ENCODE peak calls at places on chromosomes 5 and 9, in six cellular contexts. Z, U, L, P, C and H are unnamed samples.

GRCh38 chr9:132169672-132170392 is 8.0 kb downstream of the NTNG2 start:
- DNase-seq in Z (peak; percentile 48), U (peak; percentile 55), L (peak; percentile 41), P (peak; percentile 51), C (no peak), H (no peak)

GRCh38 chr5:138646671-138647070 is 71.5 kb upstream of the HSPA9 start:
- DNase-seq in Z (no peak), U (no peak), L (no peak), P (no peak), C (no peak), H (no peak)

GRCh38 chr5:10521466-10522223 is 42.2 kb upstream of the ANKRD33B start:
- DNase-seq in Z (no peak), U (no peak), L (no peak), P (no peak), C (no peak), H (peak; percentile 47)

GRCh38 chr9:9919174-9919573 is 693.6 kb downstream of the PTPRD start:
- DNase-seq in Z (no peak), U (no peak), L (no peak), P (no peak), C (no peak), H (no peak)

GRCh38 chr9:6646028-6646636 is 603 bp upstream of the GLDC start:
- DNase-seq in Z (no peak), U (no peak), L (peak; percentile 7), P (no peak), C (no peak), H (no peak)

GRCh38 chr5:68155940-68156339 is 59.6 kb upstream of the PIK3R1 start:
- DNase-seq in Z (no peak), U (no peak), L (no peak), P (no peak), C (no peak), H (no peak)

GRCh38 chr5:80141681-80142080 is 106.5 kb downstream of the THBS4 start:
- DNase-seq in Z (no peak), U (no peak), L (no peak), P (no peak), C (no peak), H (no peak)

GRCh38 chr5:6759401-6759800 is 46.2 kb downstream of the TENT4A start:
- DNase-seq in Z (no peak), U (no peak), L (no peak), P (no peak), C (no peak), H (no peak)

GRCh38 chr9:126504086-126504976 is 109.4 kb upstream of the LMX1B start:
- DNase-seq in Z (no peak), U (no peak), L (no peak), P (no peak), C (no peak), H (peak; percentile 13)

GRCh38 chr9:94100152-94100879 is 16.1 kb downstream of the PTPDC1 start:
- DNase-seq in Z (no peak), U (no peak), L (no peak), P (no peak), C (no peak), H (no peak)

GRCh38 chr9:108549184-108549583 is 306.6 kb downstream of the ACTL7B start:
- DNase-seq in Z (no peak), U (no peak), L (no peak), P (peak; percentile 23), C (no peak), H (no peak)

GRCh38 chr5:176447538-176447981 is 625 bp upstream of the FAF2 start:
- DNase-seq in Z (no peak), U (no peak), L (no peak), P (no peak), C (peak; percentile 17), H (no peak)

GRCh38 chr9:36798350-36799065 is 225.8 kb downstream of the MELK start:
- DNase-seq in Z (no peak), U (no peak), L (no peak), P (no peak), C (no peak), H (no peak)

GRCh38 chr9:133979124-133979920 is 12.8 kb downstream of the VAV2 start:
- DNase-seq in Z (no peak), U (no peak), L (no peak), P (peak; percentile 37), C (no peak), H (peak; percentile 41)

GRCh38 chr5:6714221-6715041 is 1.2 kb downstream of the TENT4A start:
- DNase-seq in Z (no peak), U (peak; percentile 29), L (peak; percentile 39), P (no peak), C (no peak), H (no peak)

GRCh38 chr9:114798793-114799427 is 6.9 kb downstream of the TNFSF15 start:
- DNase-seq in Z (no peak), U (no peak), L (no peak), P (no peak), C (no peak), H (no peak)

GRCh38 chr5:173010021-173010420 is 26.4 kb downstream of the ATP6V0E1 start:
- DNase-seq in Z (no peak), U (no peak), L (no peak), P (peak; percentile 62), C (no peak), H (no peak)

GRCh38 chr9:17294822-17295624 is 160.2 kb downstream of the CNTLN start:
- DNase-seq in Z (no peak), U (no peak), L (no peak), P (no peak), C (no peak), H (no peak)

GRCh38 chr5:172877496-172878260 is 43.6 kb downstream of the ERGIC1 start:
- DNase-seq in Z (no peak), U (no peak), L (no peak), P (no peak), C (no peak), H (no peak)

GRCh38 chr9:14441976-14442651 is 128.2 kb upstream of the NFIB start:
- DNase-seq in Z (no peak), U (no peak), L (no peak), P (peak; percentile 5), C (no peak), H (no peak)

GRCh38 chr5:54445691-54446090 is 9.8 kb upstream of the HSPB3 start:
- DNase-seq in Z (no peak), U (no peak), L (no peak), P (no peak), C (no peak), H (no peak)

DNA sequence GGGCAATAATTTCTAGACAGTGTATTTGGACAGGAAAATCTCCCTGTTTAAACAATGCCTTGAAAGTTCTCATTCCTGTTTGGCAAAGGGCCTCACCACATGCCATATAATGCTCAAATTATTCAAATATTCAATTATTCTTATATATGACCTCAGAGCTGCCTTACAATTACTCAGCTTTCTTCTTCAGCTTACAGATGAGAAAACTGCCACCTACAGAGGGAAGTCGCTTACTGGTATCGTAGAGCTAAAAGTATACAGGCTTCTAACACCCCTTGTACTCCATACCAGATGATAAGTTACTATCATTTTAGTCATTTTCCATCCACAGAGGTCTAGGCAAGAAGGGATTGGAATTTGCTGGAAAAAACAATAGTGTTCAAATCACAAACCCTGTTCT is 830.3 kb downstream of the BRINP1 start:
- DNase-seq in Z (no peak), U (no peak), L (no peak), P (no peak), C (no peak), H (no peak)
- H3K27me3 ChIP-seq in Z (no peaks in the 10 kb centered on the region), U (no peaks in the 10 kb centered on the region), L (no peaks in the 10 kb centered on the region), P (no peaks in the 10 kb centered on the region), C (no peaks in the 10 kb centered on the region), H (no peaks in the 10 kb centered on the region)

GRCh38 chr9:135848341-135849047 is 58.9 kb downstream of the CAMSAP1 start:
- DNase-seq in Z (no peak), U (no peak), L (no peak), P (no peak), C (no peak), H (no peak)
- H3K27me3 ChIP-seq in Z (no peaks in the 10 kb centered on the region), U (no peaks in the 10 kb centered on the region), L (no peaks in the 10 kb centered on the region), P (no peaks in the 10 kb centered on the region), C (no peaks in the 10 kb centered on the region), H (no peaks in the 10 kb centered on the region)

GRCh38 chr5:568809-569208 is 43.3 kb upstream of the CEP72 start:
- DNase-seq in Z (no peak), U (no peak), L (no peak), P (no peak), C (no peak), H (no peak)
- H3K27me3 ChIP-seq in Z (peaks cover 6% of the 10 kb centered on the region), U (peaks cover 14% of the 10 kb centered on the region), L (peaks cover 4% of the 10 kb centered on the region), P (peaks cover 53% of the 10 kb centered on the region), C (peaks cover 26% of the 10 kb centered on the region), H (peaks cover 36% of the 10 kb centered on the region)

GRCh38 chr5:123092696-123093095 is 3.7 kb downstream of the PRDM6 start:
- DNase-seq in Z (no peak), U (no peak), L (no peak), P (peak; percentile 19), C (no peak), H (no peak)
- H3K27me3 ChIP-seq in Z (peaks cover 92% of the 10 kb centered on the region), U (peaks cover 5% of the 10 kb centered on the region), L (peaks cover 12% of the 10 kb centered on the region), P (peaks cover 57% of the 10 kb centered on the region), C (peaks cover 95% of the 10 kb centered on the region), H (no peaks in the 10 kb centered on the region)

DNA sequence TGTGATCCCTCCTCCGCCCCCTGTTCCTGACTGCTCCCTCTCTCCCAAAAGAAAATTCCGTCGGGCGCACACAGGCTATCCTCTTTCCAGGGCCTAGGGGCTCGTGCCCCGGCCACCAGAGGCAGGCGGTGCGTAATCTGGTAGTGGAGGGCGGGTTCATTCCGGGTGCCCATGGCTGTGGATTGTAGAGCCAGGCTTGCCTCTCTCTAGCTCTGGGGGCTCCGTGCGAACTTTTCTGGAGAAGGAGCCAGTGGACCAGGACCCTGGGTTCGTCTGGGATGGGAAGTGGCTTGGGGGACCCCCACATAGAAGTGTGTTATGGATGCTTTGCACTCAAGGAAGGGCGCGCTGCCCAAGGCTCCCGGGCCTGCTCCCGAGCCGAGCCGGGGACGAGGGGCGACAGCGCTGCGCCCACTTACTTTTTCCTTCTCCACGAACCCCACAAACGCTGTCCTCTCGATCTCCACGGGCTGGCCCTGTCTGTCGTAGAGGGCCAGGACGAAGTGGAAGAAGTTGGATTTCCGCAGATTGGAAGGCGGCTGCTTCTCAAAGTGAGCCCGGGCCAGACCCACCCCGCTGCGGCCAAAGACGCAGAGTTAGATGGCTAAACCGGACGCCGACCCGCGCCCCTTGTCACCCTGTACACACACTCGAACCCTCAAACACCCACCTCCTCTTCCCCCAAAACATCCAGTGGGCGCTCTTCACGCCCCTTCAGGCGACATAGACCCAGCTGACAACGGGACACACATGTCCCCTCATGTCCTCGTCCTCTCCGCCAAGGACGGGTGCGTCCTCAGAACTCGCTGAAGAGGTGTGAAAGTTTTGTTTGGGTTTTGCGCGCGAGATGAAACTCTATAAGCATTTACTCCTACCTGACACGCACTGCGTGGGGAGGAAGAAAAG is 2.9 kb downstream of the EBF1 start:
- DNase-seq in Z (no peak), U (no peak), L (no peak), P (no peak), C (no peak), H (no peak)
- H3K27me3 ChIP-seq in Z (peaks cover 44% of the 10 kb centered on the region), U (peaks cover 3% of the 10 kb centered on the region), L (peaks cover 34% of the 10 kb centered on the region), P (peaks cover 18% of the 10 kb centered on the region), C (peaks cover 43% of the 10 kb centered on the region), H (no peaks in the 10 kb centered on the region)

DNA sequence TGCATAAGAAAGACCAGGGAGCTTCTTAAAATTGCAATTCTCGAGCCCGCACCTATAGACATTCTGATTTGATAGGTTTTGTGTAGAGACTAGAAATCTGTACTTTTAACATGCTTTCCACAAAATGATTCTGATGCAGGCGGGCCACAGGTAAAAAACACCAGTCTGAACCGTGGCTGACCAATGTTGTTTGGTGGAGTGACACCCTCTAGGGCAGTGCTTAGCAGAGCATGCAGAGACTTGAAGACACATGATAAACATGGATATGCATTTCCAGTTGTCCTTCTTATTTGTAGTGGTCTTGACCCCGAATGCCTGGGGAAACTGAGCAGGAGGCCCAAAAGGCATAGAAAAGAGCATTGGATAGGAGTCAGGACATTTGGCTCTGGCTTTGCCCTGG is 10.5 kb upstream of the COL15A1 start:
- DNase-seq in Z (no peak), U (no peak), L (no peak), P (no peak), C (no peak), H (no peak)
- H3K27me3 ChIP-seq in Z (no peaks in the 10 kb centered on the region), U (no peaks in the 10 kb centered on the region), L (peaks cover 3% of the 10 kb centered on the region), P (peaks cover 6% of the 10 kb centered on the region), C (no peaks in the 10 kb centered on the region), H (no peaks in the 10 kb centered on the region)